ENCODE peak calls at places on chromosomes 5 and 9, in ten cellular contexts. E is heart right ventricle; W is sciatic nerve; M is effector memory CD8-positive, alpha-beta T cell; K is activated CD4-positive, alpha-beta T cell treated with anti-CD3 and anti-CD28 coated beads for 36 hours; T is left lung; U is activated naive CD8-positive, alpha-beta T cell treated with anti-CD3 and anti-CD28 coated beads, Interleukin-2, amount 10 ng/mL, durations not matched to agents 7 days and 5 days; Z is activated CD8-positive, alpha-beta T cell treated with anti-CD3 and anti-CD28 coated beads, Interleukin-2, amount 10 ng/mL, durations not matched to agents 7 days and 5 days; A is left cardiac atrium; N is T-helper 17 cell. O is an unnamed sample.

GRCh38 chr9:2559212-2560152 is 62.1 kb upstream of the VLDLR start:
- ATAC-seq in E (peak; percentile 98), W (peak; percentile 94), M (no peak), K (no peak), T (peak; percentile 96), U (no peak), Z (no peak), A (peak; percentile 98), N (no peak), O (peak; percentile 67)

GRCh38 chr5:138975098-138975847 is 100.1 kb upstream of the LRRTM2 start:
- ATAC-seq in E (peak; percentile 72), W (peak; percentile 80), M (no peak), K (no peak), T (peak; percentile 74), U (no peak), Z (no peak), A (peak; percentile 45), N (no peak), O (peak; percentile 36)

GRCh38 chr5:102229685-102230084 is 66.4 kb downstream of the SLCO4C1 start:
- ATAC-seq in E (no peak), W (no peak), M (no peak), K (peak; percentile 48), T (no peak), U (no peak), Z (no peak), A (no peak), N (no peak), O (no peak)

GRCh38 chr9:77595426-77596051 is 52.6 kb downstream of the GNA14 start:
- ATAC-seq in E (peak; percentile 41), W (no peak), M (no peak), K (no peak), T (peak; percentile 26), U (peak; percentile 54), Z (no peak), A (peak; percentile 31), N (no peak), O (no peak)

GRCh38 chr9:94973491-94973941 is 247.0 kb downstream of the AOPEP start:
- ATAC-seq in E (peak; percentile 55), W (peak; percentile 37), M (no peak), K (no peak), T (peak; percentile 37), U (no peak), Z (no peak), A (peak; percentile 40), N (no peak), O (no peak)

GRCh38 chr5:36170869-36171424 is 19.0 kb downstream of the SKP2 start:
- ATAC-seq in E (no peak), W (no peak), M (no peak), K (no peak), T (no peak), U (no peak), Z (no peak), A (no peak), N (no peak), O (no peak)

GRCh38 chr5:149598966-149599365 is 17.7 kb downstream of the ARHGEF37 start:
- ATAC-seq in E (no peak), W (no peak), M (no peak), K (no peak), T (no peak), U (no peak), Z (no peak), A (no peak), N (no peak), O (no peak)

GRCh38 chr5:90379652-90380051 is 29.9 kb downstream of the CETN3 start:
- ATAC-seq in E (no peak), W (no peak), M (no peak), K (no peak), T (no peak), U (no peak), Z (no peak), A (no peak), N (no peak), O (no peak)

GRCh38 chr5:138927979-138928378 is 52.8 kb upstream of the LRRTM2 start:
- ATAC-seq in E (peak; percentile 89), W (no peak), M (no peak), K (no peak), T (peak; percentile 15), U (no peak), Z (no peak), A (peak; percentile 93), N (no peak), O (no peak)

GRCh38 chr5:73918791-73919221 is 292.8 kb downstream of the ARHGEF28 start:
- ATAC-seq in E (peak; percentile 27), W (peak; percentile 36), M (no peak), K (no peak), T (no peak), U (no peak), Z (no peak), A (no peak), N (no peak), O (no peak)

GRCh38 chr5:156695774-156696173 is 154.3 kb upstream of the PPP1R2B start:
- ATAC-seq in E (no peak), W (no peak), M (no peak), K (no peak), T (no peak), U (no peak), Z (no peak), A (no peak), N (no peak), O (no peak)

GRCh38 chr5:59608745-59609144 is 284.8 kb downstream of the PDE4D start:
- ATAC-seq in E (no peak), W (no peak), M (no peak), K (peak; percentile 58), T (no peak), U (no peak), Z (peak; percentile 39), A (no peak), N (no peak), O (no peak)

GRCh38 chr5:34842554-34842953 is 3.6 kb downstream of the TTC23L start:
- ATAC-seq in E (no peak), W (no peak), M (no peak), K (no peak), T (no peak), U (no peak), Z (no peak), A (no peak), N (no peak), O (no peak)

GRCh38 chr5:133298447-133298846 is 246.6 kb downstream of the HSPA4 start:
- ATAC-seq in E (no peak), W (no peak), M (no peak), K (peak; percentile 97), T (no peak), U (peak; percentile 70), Z (peak; percentile 63), A (no peak), N (no peak), O (peak; percentile 66)

GRCh38 chr9:87868175-87868574 is 14.5 kb upstream of the SPATA31E1 start:
- ATAC-seq in E (no peak), W (no peak), M (no peak), K (no peak), T (no peak), U (no peak), Z (no peak), A (no peak), N (no peak), O (no peak)

GRCh38 chr5:54643679-54644078 is 126.1 kb downstream of the SNX18 start:
- ATAC-seq in E (no peak), W (no peak), M (no peak), K (no peak), T (no peak), U (no peak), Z (no peak), A (no peak), N (no peak), O (no peak)

GRCh38 chr5:38163636-38164237 is 94.6 kb upstream of the EGFLAM start:
- ATAC-seq in E (no peak), W (no peak), M (no peak), K (no peak), T (no peak), U (no peak), Z (no peak), A (no peak), N (no peak), O (no peak)

GRCh38 chr5:133456933-133457402 is 155.4 kb downstream of the FSTL4 start:
- ATAC-seq in E (no peak), W (no peak), M (no peak), K (no peak), T (peak; percentile 51), U (no peak), Z (no peak), A (peak; percentile 54), N (no peak), O (peak; percentile 53)

GRCh38 chr5:5838493-5838892 is 416.0 kb downstream of the ICE1 start:
- ATAC-seq in E (no peak), W (no peak), M (no peak), K (no peak), T (no peak), U (no peak), Z (no peak), A (no peak), N (no peak), O (no peak)

GRCh38 chr5:129507527-129507926 is 47.4 kb downstream of the ADAMTS19 start:
- ATAC-seq in E (no peak), W (no peak), M (no peak), K (no peak), T (no peak), U (no peak), Z (no peak), A (no peak), N (no peak), O (no peak)

GRCh38 chr5:96942078-96942477 is 6.2 kb downstream of the LNPEP start:
- ATAC-seq in E (no peak), W (no peak), M (no peak), K (no peak), T (no peak), U (peak; percentile 21), Z (peak; percentile 29), A (no peak), N (no peak), O (peak; percentile 91)

GRCh38 chr5:171449426-171449825 is 30.0 kb downstream of the FGF18 start:
- ATAC-seq in E (no peak), W (no peak), M (no peak), K (no peak), T (no peak), U (no peak), Z (no peak), A (no peak), N (no peak), O (no peak)

GRCh38 chr5:174271316-174271715 is 225.8 kb downstream of the NSG2 start:
- ATAC-seq in E (no peak), W (no peak), M (no peak), K (no peak), T (no peak), U (no peak), Z (no peak), A (no peak), N (no peak), O (no peak)

GRCh38 chr9:124342946-124343485 is 72.2 kb downstream of the PSMB7 start:
- ATAC-seq in E (peak; percentile 52), W (peak; percentile 81), M (no peak), K (no peak), T (peak; percentile 59), U (no peak), Z (no peak), A (peak; percentile 62), N (no peak), O (peak; percentile 82)

GRCh38 chr5:167530548-167530947 is 760.9 kb upstream of the WWC1 start:
- ATAC-seq in E (no peak), W (no peak), M (no peak), K (no peak), T (no peak), U (no peak), Z (no peak), A (no peak), N (no peak), O (no peak)

GRCh38 chr9:131530546-131530929 is 525 bp downstream of the UCK1 start:
- ATAC-seq in E (peak; percentile 15), W (peak; percentile 7), M (peak; percentile 26), K (peak; percentile 15), T (peak; percentile 10), U (peak; percentile 24), Z (peak; percentile 27), A (peak; percentile 28), N (peak; percentile 10), O (peak; percentile 30)

O was measured in esophagus mucosa.